ENCODE peak calls at places on chromosomes 4 and X, in five cellular contexts. U, M, W, P and B are unnamed samples.

GRCh38 chrX:137427813-137428212 is 138.1 kb upstream of the ZIC3 start:
- DNase-seq in U (no peak), M (peak; percentile 5), W (no peak), P (no peak), B (no peak)

GRCh38 chr4:90745176-90745575 is 618.0 kb downstream of the CCSER1 start:
- DNase-seq in U (no peak), M (no peak), W (no peak), P (no peak), B (no peak)

GRCh38 chr4:85720736-85721135 is 245.8 kb downstream of the ARHGAP24 start:
- DNase-seq in U (no peak), M (no peak), W (no peak), P (no peak), B (no peak)

GRCh38 chrX:40617566-40617965 is 5.7 kb upstream of the MPC1L start:
- DNase-seq in U (no peak), M (no peak), W (no peak), P (no peak), B (no peak)

GRCh38 chrX:20181563-20182329 is 40.1 kb upstream of the EIF1AX start:
- DNase-seq in U (no peak), M (no peak), W (no peak), P (no peak), B (no peak)

GRCh38 chr4:20015825-20016224 is 235.9 kb upstream of the SLIT2 start:
- DNase-seq in U (no peak), M (no peak), W (no peak), P (no peak), B (no peak)

GRCh38 chr4:61068745-61069144 is 131.4 kb upstream of the ADGRL3 start:
- DNase-seq in U (no peak), M (peak; percentile 53), W (no peak), P (no peak), B (no peak)

GRCh38 chr4:61200195-61200990 is at the start of gene ADGRL3:
- DNase-seq in U (no peak), M (no peak), W (no peak), P (no peak), B (no peak)

GRCh38 chr4:176654565-176655216 is 138.0 kb downstream of the VEGFC start:
- DNase-seq in U (no peak), M (no peak), W (no peak), P (no peak), B (no peak)

GRCh38 chrX:44244008-44244407 is 99.5 kb downstream of the EFHC2 start:
- DNase-seq in U (no peak), M (peak; percentile 22), W (no peak), P (peak; percentile 20), B (no peak)

GRCh38 chrX:16491461-16491860 is 158.5 kb upstream of the S100G start:
- DNase-seq in U (no peak), M (no peak), W (no peak), P (no peak), B (no peak)

GRCh38 chrX:13693341-13693871 is 4.5 kb downstream of the RAB9A start:
- DNase-seq in U (no peak), M (no peak), W (no peak), P (no peak), B (no peak)

GRCh38 chrX:150212672-150213480 is 150.2 kb upstream of the MAMLD1 start:
- DNase-seq in U (no peak), M (no peak), W (no peak), P (no peak), B (no peak)

GRCh38 chr4:107564326-107564725 is 155.7 kb downstream of the PAPSS1 start:
- DNase-seq in U (no peak), M (peak; percentile 86), W (no peak), P (no peak), B (no peak)